ENCODE peak calls at places on chromosome 13, in four cellular contexts. C is K562, T is GM12878, A is HepG2. J is an unnamed sample.

GRCh38 chr13:87779451-87779850 is 108.3 kb downstream of the SLITRK5 start:
- DNase-seq in T (no peak), A (no peak), C (no peak), J (no peak)

GRCh38 chr13:91946498-91947070 is 548.2 kb downstream of the GPC5 start:
- DNase-seq in A (peak), T (no peak), C (no peak), J (no peak)

GRCh38 chr13:111661052-111661451 is 340.6 kb downstream of the TEX29 start:
- DNase-seq in T (no peak), A (no peak), C (no peak), J (no peak)

GRCh38 chr13:106802917-106803316 is 235.0 kb upstream of the ARGLU1 start:
- DNase-seq in C (no peak), A (no peak), T (no peak), J (no peak)

GRCh38 chr13:49587311-49587847 is 2.0 kb upstream of the RCBTB1 start:
- DNase-seq in A (peak), C (no peak), T (no peak), J (no peak)

GRCh38 chr13:26653310-26653709 is 95.8 kb downstream of the WASF3 start:
- DNase-seq in T (no peak), A (no peak), C (no peak), J (no peak)

GRCh38 chr13:23289917-23290357 is 109.2 kb downstream of the SGCG start:
- DNase-seq in T (no peak), C (no peak), A (no peak), J (no peak)

GRCh38 chr13:43908156-43909126 is 28.7 kb downstream of the LACC1 start:
- DNase-seq in A (peak), T (no peak), C (no peak), J (no peak)

GRCh38 chr13:27535546-27535945 is 84.8 kb downstream of the LNX2 start:
- DNase-seq in A (no peak), T (no peak), C (no peak), J (no peak)

DNA sequence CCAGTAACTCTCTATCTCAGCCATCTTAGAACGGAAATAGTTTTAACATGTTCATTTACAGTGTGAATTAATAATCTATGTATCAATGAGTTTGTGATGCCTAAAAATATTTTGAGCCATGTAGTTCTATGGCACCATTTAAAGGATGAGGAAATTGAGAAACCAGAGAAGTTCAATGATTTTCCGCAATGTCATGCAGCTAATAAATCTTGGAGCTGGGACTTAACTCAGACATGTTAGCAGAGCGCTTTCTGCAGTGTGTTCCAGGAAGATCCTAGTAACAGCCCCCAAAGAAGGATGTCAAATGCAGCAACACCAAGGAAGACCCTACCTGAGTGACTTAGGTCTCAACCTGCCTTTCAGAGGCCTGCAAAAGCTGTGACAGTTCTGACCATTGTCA is 99.3 kb upstream of the RAP2A start:
- DNase-seq in A (no peak), C (no peak), T (no peak), J (no peak)
- TF ChIP-seq CBFB in A (no peak), C (no peak), T (no peak), J (no peak)

DNA sequence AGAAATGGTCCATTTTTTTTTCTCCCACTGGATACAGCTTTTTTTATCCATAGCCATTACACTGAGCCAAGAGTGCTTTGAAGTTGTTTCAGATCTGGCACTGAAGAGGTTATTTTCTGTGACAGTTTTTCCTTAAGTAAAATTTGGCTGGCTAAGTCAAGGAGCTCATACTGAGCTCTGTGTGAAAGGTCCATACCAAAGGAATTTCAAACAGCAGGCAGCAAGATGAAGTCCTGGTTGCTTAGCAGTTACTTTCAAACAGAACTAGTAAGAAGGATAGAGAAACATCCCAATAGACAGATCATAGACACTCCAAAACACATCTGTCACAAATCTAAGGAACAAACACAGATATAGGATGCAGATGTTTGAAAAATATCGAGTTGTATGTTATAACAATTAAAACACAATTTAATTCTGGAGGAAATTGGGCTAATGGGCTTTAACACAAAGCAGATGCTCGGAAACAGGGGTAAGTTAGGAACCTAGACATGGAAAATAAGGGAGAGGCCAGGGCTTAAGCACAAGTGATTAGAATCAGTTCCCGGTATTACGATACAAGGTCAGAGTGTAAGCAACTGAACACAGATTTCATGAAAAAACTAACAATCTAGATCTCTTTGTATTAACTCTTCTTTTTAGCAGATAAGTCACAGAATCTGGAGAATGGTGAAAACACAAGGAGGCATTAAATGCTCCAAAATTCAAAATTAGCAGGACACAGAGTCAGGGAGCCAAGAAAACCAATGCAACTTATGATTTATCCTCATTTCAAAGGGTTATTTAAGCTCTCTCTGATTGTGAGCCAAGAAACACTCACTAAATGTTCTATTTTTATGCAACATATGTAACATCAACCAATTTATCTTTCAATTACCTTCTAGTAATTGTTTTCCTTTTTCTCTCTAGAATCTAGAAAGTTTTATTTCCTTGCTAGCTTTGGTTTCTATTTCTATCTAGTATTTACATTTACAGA is 1992.9 kb upstream of the PCDH20 start:
- DNase-seq in T (no peak), C (no peak), A (no peak), J (no peak)
- TF ChIP-seq NR2C2 in T (no peak), C (no peak), A (no peak), J (no peak)

DNA sequence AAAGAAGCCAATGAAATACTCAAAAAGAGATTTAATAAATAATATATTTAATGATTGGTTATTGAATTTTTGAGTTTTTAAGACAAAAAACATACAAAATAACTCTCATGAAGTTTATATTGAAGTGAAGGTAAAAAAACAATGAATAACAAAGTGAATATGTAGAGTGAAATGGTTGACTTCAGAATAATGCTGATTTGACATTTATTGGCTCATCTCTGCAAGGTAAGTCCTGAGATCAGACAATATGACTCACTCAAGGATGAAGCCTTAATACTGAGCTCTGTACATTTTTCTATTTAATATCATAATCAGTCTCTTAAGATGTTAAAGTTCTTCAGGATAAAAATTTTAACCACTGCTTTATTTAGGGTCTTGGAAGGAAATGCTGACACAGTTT is 1398.9 kb upstream of the PCDH9 start:
- DNase-seq in A (no peak), T (no peak), C (no peak), J (no peak)
- TF ChIP-seq ATF2 in A (no peak), T (no peak), C (no peak), J (no peak)

GRCh38 chr13:99376132-99376531 is 68.9 kb upstream of the GPR183 start:
- DNase-seq in T (no peak), C (no peak), A (no peak), J (no peak)

GRCh38 chr13:99377641-99378040 is 70.4 kb upstream of the GPR183 start:
- DNase-seq in C (no peak), T (no peak), A (no peak), J (no peak)

GRCh38 chr13:99374994-99375805 is 68.0 kb upstream of the GPR183 start:
- DNase-seq in C (no peak), A (no peak), T (no peak), J (no peak)

GRCh38 chr13:99375806-99376080 is 68.5 kb upstream of the GPR183 start:
- DNase-seq in T (no peak), C (no peak), A (no peak), J (no peak)

DNA sequence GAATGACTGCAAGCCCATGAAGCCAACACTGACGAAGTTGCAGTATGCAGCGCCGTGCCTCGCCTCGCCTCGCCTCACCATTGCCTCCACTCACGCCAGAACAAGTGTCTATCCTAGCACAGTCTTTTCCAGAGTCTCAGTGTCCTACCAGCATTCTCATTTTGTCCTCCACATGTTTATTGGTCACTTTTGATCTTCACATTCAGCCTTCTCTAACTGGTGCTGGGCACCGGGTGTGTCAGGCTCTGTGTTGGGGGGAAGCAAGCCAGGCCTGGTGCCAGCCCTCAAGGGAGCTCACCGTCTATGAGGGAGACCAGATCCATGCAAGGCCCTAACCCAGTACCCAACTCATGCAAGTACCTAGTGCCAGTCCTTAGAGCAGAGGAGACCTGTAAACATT is 69.7 kb upstream of the GPR183 start:
- DNase-seq in C (no peak), T (no peak), A (no peak), J (no peak)
- TF ChIP-seq CBFB in C (no peak), T (no peak), A (no peak), J (no peak)

GRCh38 chr13:95404141-95404882 is 103.1 kb upstream of the ABCC4 start:
- DNase-seq in C (peak), A (peak), T (peak), J (peak)
- TF ChIP-seq NR2C2 in C (no peak), A (no peak), T (no peak), J (no peak)

GRCh38 chr13:30681489-30682242 is 53.7 kb upstream of the ALOX5AP start:
- DNase-seq in A (no peak), C (no peak), T (no peak), J (no peak)

GRCh38 chr13:30685320-30685859 is 50.0 kb upstream of the ALOX5AP start:
- DNase-seq in A (no peak), C (no peak), T (no peak), J (no peak)

GRCh38 chr13:30676672-30677071 is 58.7 kb upstream of the ALOX5AP start:
- DNase-seq in C (no peak), T (no peak), A (peak), J (no peak)

GRCh38 chr13:30673669-30674521 is 56.2 kb downstream of the USPL1 start:
- DNase-seq in T (peak), A (peak), C (peak), J (peak)

DNA sequence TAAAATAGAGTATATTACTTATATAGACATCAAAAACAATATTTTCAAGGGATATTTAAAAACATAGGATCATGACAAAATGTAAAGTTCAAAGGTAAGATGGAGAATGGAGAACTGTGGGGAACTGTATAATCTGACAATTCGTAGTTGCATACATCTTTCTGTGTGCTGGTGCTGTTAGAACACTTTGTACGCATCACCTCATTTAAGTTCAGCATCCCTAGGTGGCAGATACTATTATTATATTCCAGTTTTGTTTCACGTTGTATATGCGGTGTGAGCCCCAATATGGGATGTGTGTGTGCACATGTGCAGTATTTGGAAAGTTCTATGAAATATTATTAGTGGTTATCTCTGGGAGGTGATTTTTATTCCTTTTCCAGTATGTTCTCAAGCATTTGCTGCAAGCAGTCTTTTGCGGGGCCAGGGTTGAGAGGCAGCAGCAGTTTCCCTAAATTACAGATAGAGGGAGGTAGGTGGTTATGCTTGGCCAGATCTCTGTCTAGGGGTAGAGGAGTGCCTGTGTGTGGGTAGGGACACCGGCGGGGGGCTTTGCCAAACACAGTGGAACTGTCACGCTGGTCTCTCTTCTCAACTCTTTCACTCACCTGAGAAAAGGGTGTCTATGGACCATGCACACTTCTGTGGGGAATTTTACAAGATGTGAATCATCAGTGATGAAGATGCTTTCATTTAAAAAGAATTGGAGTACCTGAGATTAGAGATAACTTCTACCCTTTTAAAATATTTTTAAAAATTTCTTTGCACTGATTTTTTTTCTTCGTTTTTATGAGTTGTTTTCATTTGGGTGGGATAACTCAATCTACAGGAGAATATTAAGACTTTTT is 55.6 kb upstream of the ALOX5AP start:
- DNase-seq in A (peak), C (no peak), T (no peak), J (peak)
- TF ChIP-seq ATF2 in A (no peak), C (no peak), T (no peak), J (no peak)

J was measured in WTC11.